ENCODE peak calls at places on chromosomes 4 and X, in seven cellular contexts. Q, H, N, A, P, O and K are unnamed samples.

GRCh38 chr4:87333267-87333666 is 10.6 kb upstream of the HSD17B13 start:
- DNase-seq in H (no peak), Q (no peak), A (no peak), O (no peak), N (no peak), P (no peak), K (no peak)

GRCh38 chrX:101750744-101751143 is 91.1 kb upstream of the ARMCX2 start:
- DNase-seq in Q (no peak), P (no peak), H (no peak), A (no peak), N (no peak), O (no peak), K (no peak)

GRCh38 chrX:110317079-110317819 is 636 bp downstream of the AMMECR1 start:
- DNase-seq in H (peak), O (no peak), Q (no peak), N (no peak), A (peak), P (peak), K (no peak)

GRCh38 chr4:3219761-3220481 is 29.0 kb upstream of the MSANTD1 start:
- DNase-seq in A (peak), Q (no peak), O (no peak), N (no peak), P (no peak), H (no peak), K (no peak)

GRCh38 chr4:21512351-21512750 is 436.2 kb downstream of the KCNIP4 start:
- DNase-seq in O (no peak), N (no peak), A (no peak), H (no peak), P (no peak), Q (peak), K (no peak)

GRCh38 chrX:17944833-17945497 is 83.9 kb upstream of the RAI2 start:
- DNase-seq in Q (peak), O (no peak), N (no peak), P (no peak), H (no peak), A (no peak), K (no peak)

GRCh38 chr4:25533237-25533636 is 122.4 kb upstream of the SLC34A2 start:
- DNase-seq in P (no peak), O (no peak), Q (no peak), N (no peak), H (no peak), A (no peak), K (no peak)

GRCh38 chr4:91812319-91812718 is 491.4 kb upstream of the GRID2 start:
- DNase-seq in Q (no peak), N (no peak), H (no peak), A (no peak), P (no peak), O (no peak), K (no peak)

GRCh38 chrX:39309721-39310152 is 508.5 kb downstream of the MID1IP1 start:
- DNase-seq in O (peak), N (no peak), Q (no peak), P (no peak), H (no peak), A (no peak), K (no peak)

GRCh38 chr4:54930226-54930625 is 195.2 kb downstream of the KDR start:
- DNase-seq in H (no peak), A (no peak), Q (peak), P (no peak), N (no peak), O (peak), K (no peak)

GRCh38 chr4:24260922-24261581 is 323.3 kb downstream of the DHX15 start:
- DNase-seq in H (no peak), A (no peak), P (no peak), O (no peak), Q (no peak), N (no peak), K (no peak)

GRCh38 chr4:108473163-108473720 is 147.1 kb upstream of the RPL34 start:
- DNase-seq in O (no peak), N (no peak), H (no peak), P (no peak), Q (no peak), A (no peak), K (no peak)

GRCh38 chrX:128928636-128929035 is 594.7 kb downstream of the SMARCA1 start:
- DNase-seq in O (no peak), A (no peak), N (no peak), H (no peak), P (no peak), Q (no peak), K (no peak)

GRCh38 chr4:16524379-16524778 is 298.1 kb upstream of the TAPT1 start:
- DNase-seq in H (no peak), A (no peak), Q (no peak), O (no peak), P (no peak), N (no peak), K (no peak)

GRCh38 chrX:135009057-135009605 is 13.2 kb downstream of the RTL8B start:
- DNase-seq in A (no peak), Q (no peak), N (no peak), H (no peak), O (no peak), P (no peak), K (no peak)

GRCh38 chrX:72128881-72129280 is 2.8 kb downstream of the RTL5 start:
- DNase-seq in A (no peak), P (no peak), N (no peak), Q (peak), O (no peak), H (no peak), K (peak)

GRCh38 chr4:150582881-150583286 is 933 bp downstream of the MAB21L2 start:
- DNase-seq in N (no peak), O (no peak), H (peak), A (peak), P (no peak), Q (no peak), K (no peak)

GRCh38 chr4:82491251-82491960 is 61.0 kb downstream of the ENOPH1 start:
- DNase-seq in A (no peak), O (no peak), Q (peak), N (no peak), P (peak), H (no peak), K (no peak)

GRCh38 chr4:54092405-54092759 is 7.6 kb upstream of the GSX2 start:
- DNase-seq in O (no peak), H (no peak), Q (no peak), P (no peak), N (no peak), A (no peak), K (no peak)

GRCh38 chr4:126604273-126604867 is 1028.4 kb upstream of the INTU start:
- DNase-seq in O (no peak), A (no peak), H (no peak), P (no peak), N (peak), Q (peak), K (no peak)

GRCh38 chr4:3442959-3443749 is 1.4 kb downstream of the HGFAC start:
- DNase-seq in N (no peak), A (peak), P (peak), H (no peak), Q (peak), O (no peak), K (no peak)

GRCh38 chr4:152356428-152357034 is 179.4 kb downstream of the FBXW7 start:
- DNase-seq in H (no peak), P (no peak), A (no peak), Q (no peak), O (no peak), N (no peak), K (no peak)

GRCh38 chrX:80511969-80512760 is 91.9 kb downstream of the TENT5D start:
- DNase-seq in A (no peak), P (no peak), N (no peak), O (no peak), H (no peak), Q (peak), K (no peak)

GRCh38 chrX:114675365-114675764 is 91.5 kb downstream of the HTR2C start:
- DNase-seq in P (no peak), H (no peak), A (no peak), N (no peak), O (no peak), Q (peak), K (no peak)

GRCh38 chr4:19005211-19005610 is 983.7 kb upstream of the LCORL start:
- DNase-seq in H (no peak), N (peak), A (no peak), Q (no peak), O (no peak), P (no peak), K (no peak)

GRCh38 chr4:133147922-133148689 is 988 bp upstream of the PCDH10 start:
- DNase-seq in N (no peak), H (peak), Q (peak), P (no peak), A (peak), O (no peak), K (peak)
- TF ChIP-seq CTCF in N (peak), H (no peak), Q (no peak), P (no peak), A (no peak), O (no peak), K (peak)

DNA sequence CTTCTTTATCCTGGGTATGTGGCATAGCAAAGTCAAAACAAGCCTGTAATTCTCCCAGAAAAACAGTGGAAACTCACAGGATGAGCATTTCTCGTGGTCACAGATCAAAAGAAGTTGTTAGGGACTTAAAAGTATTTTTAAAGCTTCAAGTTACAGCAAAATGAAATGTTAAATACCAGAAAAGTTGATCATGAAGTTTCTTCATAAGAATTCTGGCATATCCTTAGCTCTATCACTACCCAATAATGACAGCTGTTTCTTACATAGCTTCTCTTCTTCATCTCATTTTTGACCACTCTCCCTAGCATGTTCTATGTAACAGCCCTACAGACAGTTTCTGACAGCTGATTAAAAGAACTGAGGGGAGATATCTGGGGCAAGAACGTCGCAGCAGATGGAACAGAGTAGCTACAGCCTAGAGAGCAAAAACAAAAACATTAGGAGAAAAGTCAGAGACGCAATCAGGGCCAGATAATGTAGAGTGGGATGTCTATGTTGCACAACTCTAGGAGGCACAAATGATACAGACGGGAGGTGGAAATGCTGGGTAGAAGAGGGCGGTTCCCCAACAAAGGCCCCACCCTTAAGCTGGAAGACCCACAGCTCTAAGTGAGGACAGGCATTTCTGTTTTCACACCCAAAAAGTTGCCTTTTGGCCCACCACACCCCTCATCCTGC is 108.6 kb downstream of the CORIN start:
- DNase-seq in Q (no peak), P (no peak), N (no peak), A (no peak), O (no peak), H (no peak), K (no peak)
- H3K27ac ChIP-seq in Q (no peak), P (no peak), N (no peak), A (peak), O (peak), H (no peak), K (no peak)

DNA sequence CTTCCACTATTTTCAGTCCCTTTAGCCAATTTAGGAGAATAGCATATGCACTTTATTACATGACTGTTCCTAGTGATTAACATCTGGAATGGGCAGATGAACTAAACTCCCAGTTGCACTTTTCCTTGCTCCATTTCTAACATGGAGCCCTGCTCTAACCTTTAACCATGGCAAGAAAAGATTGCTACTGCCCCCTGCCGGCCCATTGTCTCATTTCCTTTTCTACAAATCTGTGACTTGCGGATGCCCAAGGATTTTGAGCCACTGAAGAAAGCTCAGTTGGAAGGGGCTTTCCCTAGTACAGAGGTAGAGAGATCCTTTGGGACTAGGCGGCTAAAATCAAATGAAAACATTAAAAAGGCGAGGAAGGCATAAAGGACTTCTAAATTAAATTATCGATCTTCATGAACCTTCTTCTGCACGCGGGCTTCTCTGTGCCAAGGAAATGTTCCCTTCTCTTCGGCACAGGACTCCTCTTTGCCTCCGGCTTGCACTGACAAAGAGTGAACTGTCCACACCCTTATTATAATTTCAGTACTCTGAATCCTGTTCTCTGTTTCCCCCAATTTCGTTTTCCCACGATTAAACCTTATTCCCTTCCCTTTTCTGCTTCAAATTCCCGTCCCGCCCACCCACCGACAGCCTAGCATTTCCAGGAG is 578 bp upstream of the GLRA2 start:
- DNase-seq in N (no peak), O (peak), H (peak), A (no peak), Q (peak), P (peak), K (no peak)
- TF ChIP-seq CTCF in N (peak), O (peak), H (peak), A (no peak), Q (peak), P (peak), K (no peak)

GRCh38 chr4:147682755-147683154 is 1.2 kb downstream of the PRMT9 start:
- DNase-seq in H (no peak), Q (no peak), N (no peak), O (no peak), A (no peak), P (no peak), K (no peak)
- H3K27ac ChIP-seq in H (peak), Q (no peak), N (no peak), O (peak), A (no peak), P (no peak), K (no peak)

DNA sequence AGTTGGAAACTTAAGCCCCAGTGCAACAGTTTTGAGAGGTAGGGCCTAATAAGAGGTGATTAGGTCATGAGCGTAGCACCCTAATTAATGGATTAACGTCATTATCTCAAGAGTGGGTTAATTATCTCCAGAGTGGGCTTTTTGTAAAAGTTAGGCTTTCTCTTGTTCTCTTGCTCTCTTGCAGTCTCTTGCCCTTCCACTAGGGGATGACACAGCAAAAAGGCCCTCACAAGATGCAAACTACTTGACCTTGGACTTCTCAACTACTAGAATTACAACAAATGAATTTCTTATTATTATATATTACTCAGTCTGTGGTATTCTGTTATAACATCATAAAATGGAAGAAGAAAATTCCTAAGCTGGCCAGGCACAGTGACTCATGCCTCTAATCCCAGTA is 22.1 kb upstream of the NDST3 start:
- DNase-seq in A (no peak), Q (no peak), H (no peak), O (no peak), N (no peak), P (no peak), K (no peak)
- TF ChIP-seq CTCF in A (no peak), Q (peak), H (no peak), O (no peak), N (peak), P (no peak), K (no peak)

GRCh38 chrX:121571333-121571732 is 523.9 kb downstream of the GLUD2 start:
- DNase-seq in N (no peak), O (no peak), Q (peak), A (no peak), P (no peak), H (no peak), K (no peak)
- H3K27ac ChIP-seq in N (no peak), O (no peak), Q (no peak), A (no peak), P (no peak), H (no peak), K (no peak)

GRCh38 chrX:19382500-19383145 is 38.9 kb downstream of the PDHA1 start:
- DNase-seq in N (no peak), Q (peak), O (peak), H (peak), A (peak), P (peak), K (no peak)
- TF ChIP-seq CTCF in N (peak), Q (peak), O (peak), H (no peak), A (peak), P (peak), K (no peak)

DNA sequence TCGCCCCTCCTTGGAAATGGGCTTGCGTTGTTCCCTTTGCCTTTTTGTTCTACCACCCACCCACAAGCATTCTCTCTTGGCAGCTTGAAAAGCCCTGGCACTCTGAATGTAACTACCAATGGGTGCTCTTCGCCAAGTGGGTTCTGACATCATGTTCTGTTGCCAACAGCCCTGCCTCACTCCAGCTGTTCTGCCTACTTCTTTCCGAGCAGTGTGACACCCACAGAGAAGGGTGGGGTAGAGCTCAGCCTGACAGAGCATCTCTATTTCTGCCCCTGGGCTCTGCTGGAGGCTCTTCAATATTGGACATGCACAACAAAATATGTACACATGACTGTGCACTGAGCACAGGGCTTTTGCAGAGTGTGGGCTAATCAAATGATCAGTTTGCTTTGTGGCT is 15.6 kb upstream of the EXOSC9 start:
- DNase-seq in P (no peak), Q (peak), N (no peak), A (no peak), H (peak), O (no peak), K (no peak)
- H3K27ac ChIP-seq in P (no peak), Q (peak), N (peak), A (no peak), H (peak), O (no peak), K (no peak)

DNA sequence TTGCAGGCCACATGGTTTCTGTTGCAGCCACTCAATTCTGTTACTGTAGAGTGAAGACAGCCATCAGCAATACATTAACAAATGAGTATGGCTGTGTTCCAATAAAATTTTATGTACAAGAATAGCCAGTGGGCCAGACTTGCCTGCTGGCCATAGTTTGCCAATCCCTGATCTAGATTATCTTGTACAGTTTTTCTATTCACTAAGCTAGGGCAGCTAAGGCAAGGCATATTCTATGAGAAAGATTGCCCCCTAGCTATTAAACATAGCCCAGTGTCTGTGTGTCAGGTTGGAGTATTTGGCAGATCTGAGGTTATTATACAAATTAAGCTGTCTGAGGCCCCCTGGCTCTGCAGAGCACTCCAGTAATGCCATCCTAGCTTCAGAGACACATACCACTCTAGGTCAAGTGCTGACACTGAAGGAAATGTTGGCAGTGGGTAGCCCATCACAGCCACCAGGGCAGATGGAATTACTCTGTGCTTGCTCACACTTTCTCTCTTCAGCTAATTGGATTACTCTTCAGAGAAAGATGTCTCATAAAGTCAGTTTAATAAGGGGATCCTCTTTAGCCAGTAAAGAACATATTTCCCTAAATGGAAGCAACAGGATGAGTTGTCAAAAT is 40.7 kb downstream of the MTTP start:
- DNase-seq in N (no peak), H (peak), O (peak), P (no peak), A (no peak), Q (no peak), K (no peak)
- TF ChIP-seq CTCF in N (no peak), H (no peak), O (no peak), P (no peak), A (no peak), Q (no peak), K (no peak)

GRCh38 chrX:24934279-24934678 is 81.5 kb downstream of the ARX start:
- DNase-seq in A (no peak), N (no peak), P (no peak), Q (no peak), H (no peak), O (no peak), K (no peak)
- H3K27ac ChIP-seq in A (no peak), N (no peak), P (no peak), Q (no peak), H (no peak), O (no peak), K (no peak)